ENCODE peak calls at places on chromosomes 16 and 17, in seven cellular contexts. S, D, R, O, M, V and P are unnamed samples.

GRCh38 chr17:15944720-15945492 is at the start of gene ADORA2B:
- DNase-seq in S (peak; percentile 57), D (no peak), R (no peak), O (peak; percentile 70), M (peak; percentile 76), V (peak; percentile 82), P (no peak)

GRCh38 chr17:68103148-68103547 is 67.6 kb downstream of the KPNA2 start:
- DNase-seq in S (no peak), D (no peak), R (no peak), O (no peak), M (no peak), V (no peak), P (no peak)

GRCh38 chr16:87438611-87438985 is 46.5 kb downstream of the MAP1LC3B start:
- DNase-seq in S (no peak), D (no peak), R (no peak), O (no peak), M (no peak), V (no peak), P (no peak)

GRCh38 chr17:69723316-69723715 is 308.8 kb downstream of the MAP2K6 start:
- DNase-seq in S (no peak), D (no peak), R (no peak), O (no peak), M (no peak), V (no peak), P (no peak)

GRCh38 chr17:10170233-10170632 is 28.2 kb downstream of the GAS7 start:
- DNase-seq in S (no peak), D (no peak), R (no peak), O (no peak), M (no peak), V (no peak), P (no peak)

GRCh38 chr17:16922386-16923096 is 49.4 kb downstream of the TNFRSF13B start:
- DNase-seq in S (peak; percentile 1), D (no peak), R (no peak), O (peak; percentile 18), M (no peak), V (peak; percentile 30), P (no peak)

GRCh38 chr16:30184430-30185140 is 1.2 kb downstream of the CORO1A start:
- DNase-seq in S (peak; percentile 37), D (peak; percentile 27), R (peak; percentile 39), O (no peak), M (no peak), V (no peak), P (peak; percentile 46)

GRCh38 chr16:79651363-79651762 is 50.8 kb upstream of the MAF start:
- DNase-seq in S (no peak), D (no peak), R (no peak), O (peak; percentile 44), M (no peak), V (no peak), P (no peak)